ENCODE peak calls at places on chromosomes 3 and 15, in six cellular contexts. One of them, this sample, is unnamed.
A peak's percentile ranks its signal among the peaks of the same experiment; 100 is the strongest.

GRCh38 chr3:71994203-71994602 is 209.3 kb upstream of the PROK2 start:
- DNase-seq in BE2C: no peak
- DNase-seq in GM12878: no peak
- DNase-seq in K562: no peak
- DNase-seq in epithelial cell of proximal tubule: no peak
- DNase-seq in dorsolateral prefrontal cortex: no peak
- DNase-seq in this sample: no peak

GRCh38 chr15:97036301-97036700 is 705.8 kb downstream of the NR2F2 start:
- DNase-seq in BE2C: no peak
- DNase-seq in GM12878: no peak
- DNase-seq in K562: no peak
- DNase-seq in epithelial cell of proximal tubule: no peak
- DNase-seq in dorsolateral prefrontal cortex: no peak
- DNase-seq in this sample: no peak

GRCh38 chr15:48221885-48222284 is 15.8 kb downstream of the SLC12A1 start:
- DNase-seq in BE2C: no peak
- DNase-seq in GM12878: no peak
- DNase-seq in K562: no peak
- DNase-seq in epithelial cell of proximal tubule: no peak
- DNase-seq in dorsolateral prefrontal cortex: no peak
- DNase-seq in this sample: no peak

GRCh38 chr3:184769771-184770170 is 42.2 kb upstream of the VPS8 start:
- DNase-seq in BE2C: no peak
- DNase-seq in GM12878: no peak
- DNase-seq in K562: no peak
- DNase-seq in epithelial cell of proximal tubule: no peak
- DNase-seq in dorsolateral prefrontal cortex: no peak
- DNase-seq in this sample: no peak

GRCh38 chr3:127473244-127474024 is 117.1 kb downstream of the TPRA1 start:
- DNase-seq in BE2C: peak; percentile 46
- DNase-seq in GM12878: no peak
- DNase-seq in K562: peak; percentile 51
- DNase-seq in epithelial cell of proximal tubule: no peak
- DNase-seq in dorsolateral prefrontal cortex: no peak
- DNase-seq in this sample: peak; percentile 41

GRCh38 chr15:98649621-98649995 is 1.3 kb downstream of the IGF1R start:
- DNase-seq in BE2C: peak; percentile 54
- DNase-seq in GM12878: no peak
- DNase-seq in K562: peak; percentile 14
- DNase-seq in epithelial cell of proximal tubule: no peak
- DNase-seq in dorsolateral prefrontal cortex: peak; percentile 28
- DNase-seq in this sample: peak; percentile 41

GRCh38 chr3:103308921-103309320 is 874.1 kb downstream of the ZPLD1 start:
- DNase-seq in BE2C: no peak
- DNase-seq in GM12878: no peak
- DNase-seq in K562: no peak
- DNase-seq in epithelial cell of proximal tubule: no peak
- DNase-seq in dorsolateral prefrontal cortex: no peak
- DNase-seq in this sample: no peak

GRCh38 chr3:45182915-45183881 is 37.0 kb upstream of the CDCP1 start:
- DNase-seq in BE2C: no peak
- DNase-seq in GM12878: no peak
- DNase-seq in K562: peak; percentile 86
- DNase-seq in epithelial cell of proximal tubule: peak; percentile 44
- DNase-seq in dorsolateral prefrontal cortex: no peak
- DNase-seq in this sample: no peak

GRCh38 chr15:92394327-92395175 is 870 bp downstream of the ST8SIA2 start:
- DNase-seq in BE2C: peak; percentile 52
- DNase-seq in GM12878: no peak
- DNase-seq in K562: no peak
- DNase-seq in epithelial cell of proximal tubule: no peak
- DNase-seq in dorsolateral prefrontal cortex: no peak
- DNase-seq in this sample: peak; percentile 69

GRCh38 chr3:152071315-152071714 is 197.4 kb upstream of the MBNL1 start:
- DNase-seq in BE2C: no peak
- DNase-seq in GM12878: no peak
- DNase-seq in K562: no peak
- DNase-seq in epithelial cell of proximal tubule: no peak
- DNase-seq in dorsolateral prefrontal cortex: no peak
- DNase-seq in this sample: no peak

GRCh38 chr3:152069871-152070270 is 196.4 kb downstream of the SUCNR1 start:
- DNase-seq in BE2C: no peak
- DNase-seq in GM12878: no peak
- DNase-seq in K562: no peak
- DNase-seq in epithelial cell of proximal tubule: no peak
- DNase-seq in dorsolateral prefrontal cortex: no peak
- DNase-seq in this sample: no peak

GRCh38 chr3:152076148-152076547 is 192.6 kb upstream of the MBNL1 start:
- DNase-seq in BE2C: no peak
- DNase-seq in GM12878: no peak
- DNase-seq in K562: no peak
- DNase-seq in epithelial cell of proximal tubule: no peak
- DNase-seq in dorsolateral prefrontal cortex: no peak
- DNase-seq in this sample: no peak

GRCh38 chr3:152071924-152072323 is 196.8 kb upstream of the MBNL1 start:
- DNase-seq in BE2C: no peak
- DNase-seq in GM12878: no peak
- DNase-seq in K562: no peak
- DNase-seq in epithelial cell of proximal tubule: peak; percentile 10
- DNase-seq in dorsolateral prefrontal cortex: no peak
- DNase-seq in this sample: no peak

DNA sequence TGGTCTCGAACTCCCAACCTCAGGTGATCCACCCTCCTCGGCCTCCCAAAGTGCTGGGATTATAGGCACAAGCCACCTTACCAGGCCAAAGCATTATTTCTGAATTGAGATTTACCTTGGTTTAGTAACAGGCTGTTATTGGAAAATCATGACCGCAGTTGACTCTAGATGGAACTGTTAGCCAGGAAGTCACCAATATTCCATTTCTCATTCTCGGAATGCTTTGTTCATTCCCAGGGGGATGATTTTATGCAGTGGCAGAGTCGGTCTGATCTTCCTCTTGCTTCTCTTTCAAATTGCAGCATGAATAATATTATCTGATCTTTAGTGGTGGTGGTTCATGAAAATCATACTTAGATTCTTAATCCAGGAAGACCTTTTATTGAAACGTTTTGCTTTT is 195.5 kb upstream of the MBNL1 start:
- DNase-seq in BE2C: no peak
- DNase-seq in GM12878: no peak
- DNase-seq in K562: no peak
- DNase-seq in epithelial cell of proximal tubule: no peak
- DNase-seq in dorsolateral prefrontal cortex: no peak
- DNase-seq in this sample: no peak
- TF ChIP-seq CTCF in BE2C: no peak
- TF ChIP-seq CTCF in GM12878: no peak
- TF ChIP-seq CTCF in K562: no peak
- TF ChIP-seq CTCF in epithelial cell of proximal tubule: peak; percentile 30
- TF ChIP-seq CTCF in dorsolateral prefrontal cortex: no peak
- TF ChIP-seq CTCF in this sample: no peak

GRCh38 chr15:67049351-67050044 is 15.9 kb upstream of the SMAD3 start:
- DNase-seq in BE2C: no peak
- DNase-seq in GM12878: no peak
- DNase-seq in K562: no peak
- DNase-seq in epithelial cell of proximal tubule: peak; percentile 86
- DNase-seq in dorsolateral prefrontal cortex: no peak
- DNase-seq in this sample: no peak
- TF ChIP-seq CTCF in BE2C: no peak
- TF ChIP-seq CTCF in GM12878: no peak
- TF ChIP-seq CTCF in K562: no peak
- TF ChIP-seq CTCF in epithelial cell of proximal tubule: no peak
- TF ChIP-seq CTCF in dorsolateral prefrontal cortex: no peak
- TF ChIP-seq CTCF in this sample: no peak

GRCh38 chr3:126406389-126407296 is 11.9 kb downstream of the CFAP100 start:
- DNase-seq in BE2C: no peak
- DNase-seq in GM12878: no peak
- DNase-seq in K562: no peak
- DNase-seq in epithelial cell of proximal tubule: no peak
- DNase-seq in dorsolateral prefrontal cortex: no peak
- DNase-seq in this sample: no peak

GRCh38 chr3:126402666-126403302 is 8.1 kb downstream of the CFAP100 start:
- DNase-seq in BE2C: no peak
- DNase-seq in GM12878: no peak
- DNase-seq in K562: no peak
- DNase-seq in epithelial cell of proximal tubule: no peak
- DNase-seq in dorsolateral prefrontal cortex: no peak
- DNase-seq in this sample: no peak

GRCh38 chr3:126412841-126413692 is 18.4 kb downstream of the CFAP100 start:
- DNase-seq in BE2C: no peak
- DNase-seq in GM12878: no peak
- DNase-seq in K562: no peak
- DNase-seq in epithelial cell of proximal tubule: no peak
- DNase-seq in dorsolateral prefrontal cortex: no peak
- DNase-seq in this sample: no peak

GRCh38 chr3:126402178-126402577 is 7.5 kb downstream of the CFAP100 start:
- DNase-seq in BE2C: no peak
- DNase-seq in GM12878: no peak
- DNase-seq in K562: no peak
- DNase-seq in epithelial cell of proximal tubule: no peak
- DNase-seq in dorsolateral prefrontal cortex: no peak
- DNase-seq in this sample: no peak

DNA sequence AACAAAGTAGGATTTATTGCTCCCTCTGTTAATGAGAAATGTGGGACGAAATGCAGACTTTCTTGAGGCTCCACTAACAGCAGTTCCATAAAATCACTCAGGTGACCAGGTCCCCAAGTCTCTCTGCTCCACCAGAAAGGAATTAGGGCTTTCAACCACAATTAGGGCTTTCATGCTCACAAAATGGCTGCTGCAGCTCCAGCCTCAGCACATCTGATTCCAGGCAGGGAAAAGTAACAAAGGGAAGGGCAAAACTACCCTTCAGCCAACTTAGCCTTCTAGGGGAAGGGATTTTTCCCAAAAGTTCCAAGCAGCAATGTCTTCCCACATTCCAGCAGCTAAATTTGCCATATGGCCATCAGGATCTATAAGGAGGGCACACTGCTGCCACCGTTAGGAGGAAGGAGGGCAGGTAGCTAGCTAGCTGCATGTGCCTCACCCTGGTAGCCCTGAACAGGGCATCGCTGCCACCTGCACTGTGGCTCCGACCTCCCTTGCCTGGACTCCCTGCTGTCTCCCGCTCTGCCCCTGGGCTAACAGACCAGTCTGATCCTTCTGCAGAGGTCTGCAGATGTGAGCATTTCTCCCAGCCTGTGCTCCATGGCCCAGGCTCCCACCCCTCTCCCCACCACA is 12.8 kb downstream of the CFAP100 start:
- DNase-seq in BE2C: no peak
- DNase-seq in GM12878: no peak
- DNase-seq in K562: no peak
- DNase-seq in epithelial cell of proximal tubule: no peak
- DNase-seq in dorsolateral prefrontal cortex: no peak
- DNase-seq in this sample: no peak
- TF ChIP-seq CTCF in BE2C: no peak
- TF ChIP-seq CTCF in GM12878: no peak
- TF ChIP-seq CTCF in K562: no peak
- TF ChIP-seq CTCF in epithelial cell of proximal tubule: no peak
- TF ChIP-seq CTCF in dorsolateral prefrontal cortex: no peak
- TF ChIP-seq CTCF in this sample: no peak

GRCh38 chr3:51391075-51391565 is at the start of gene RBM15B:
- DNase-seq in BE2C: peak; percentile 94
- DNase-seq in GM12878: peak; percentile 80
- DNase-seq in K562: peak; percentile 79
- DNase-seq in epithelial cell of proximal tubule: peak; percentile 41
- DNase-seq in dorsolateral prefrontal cortex: peak; percentile 97
- DNase-seq in this sample: peak; percentile 96
- TF ChIP-seq CTCF in BE2C: peak; percentile 61
- TF ChIP-seq CTCF in GM12878: peak; percentile 93
- TF ChIP-seq CTCF in K562: peak; percentile 75
- TF ChIP-seq CTCF in epithelial cell of proximal tubule: peak; percentile 70
- TF ChIP-seq CTCF in dorsolateral prefrontal cortex: peak; percentile 97
- TF ChIP-seq CTCF in this sample: peak; percentile 94

This sample was measured in progenitor cell of endocrine pancreas.